ENCODE peak calls at places on chromosome 16, in four cellular contexts. G is fibroblast of lung, E is GM23338, D is endothelial cell of umbilical vein. R is an unnamed sample. For H4K20me1, the result is how much of the 10 kb centered on the place peaks cover.

GRCh38 chr16:72482695-72483094 is 310.7 kb upstream of the PMFBP1 start:
- DNase-seq in G (no peak), E (no peak), D (no peak), R (no peak)

GRCh38 chr16:28504707-28505404 is 1.8 kb downstream of the IL27 start:
- DNase-seq in D (no peak), G (no peak), E (no peak), R (no peak)

GRCh38 chr16:19331794-19332193 is 46.3 kb downstream of the CLEC19A start:
- DNase-seq in D (no peak), E (no peak), G (no peak), R (no peak)

GRCh38 chr16:56980792-56981724 is 8.3 kb upstream of the NLRC5 start:
- DNase-seq in G (no peak), D (no peak), E (no peak), R (no peak)

GRCh38 chr16:49489686-49490320 is 116.2 kb downstream of the C16orf78 start:
- DNase-seq in G (no peak), E (no peak), D (no peak), R (no peak)

GRCh38 chr16:86575754-86576557 is 2.4 kb upstream of the FOXL1 start:
- DNase-seq in D (peak), E (peak), G (peak), R (peak)

GRCh38 chr16:65463652-65464260 is 341.9 kb upstream of the CDH11 start:
- DNase-seq in G (no peak), D (no peak), E (no peak), R (no peak)

GRCh38 chr16:84156342-84156784 is 11.3 kb downstream of the DNAAF1 start:
- DNase-seq in G (peak), D (no peak), E (no peak), R (peak)

GRCh38 chr16:1313721-1314120 is 4.3 kb downstream of the UBE2I start:
- DNase-seq in E (no peak), D (no peak), G (no peak), R (no peak)

GRCh38 chr16:53504161-53504663 is 1.2 kb upstream of the AKTIP start:
- DNase-seq in G (peak), D (peak), E (peak), R (peak)

GRCh38 chr16:20382202-20382948 is 22.2 kb downstream of the PDILT start:
- DNase-seq in E (no peak), D (no peak), G (no peak), R (no peak)

GRCh38 chr16:11986521-11987057 is 10.1 kb downstream of the SNX29 start:
- DNase-seq in E (no peak), G (peak), D (no peak), R (peak)

GRCh38 chr16:48165961-48166578 is 10.3 kb upstream of the ABCC12 start:
- DNase-seq in G (no peak), D (no peak), E (no peak), R (no peak)

GRCh38 chr16:2319606-2320005 is 20.9 kb downstream of the ABCA3 start:
- DNase-seq in E (no peak), D (no peak), G (no peak), R (no peak)

GRCh38 chr16:7090628-7091115 is 242.0 kb upstream of the RBFOX1 start:
- DNase-seq in E (no peak), D (no peak), G (no peak), R (no peak)

GRCh38 chr16:56610017-56610608 is 1.7 kb downstream of the MT2A start:
- DNase-seq in G (peak), D (peak), E (no peak), R (peak)

GRCh38 chr16:51041546-51041945 is 109.5 kb downstream of the SALL1 start:
- DNase-seq in D (no peak), E (no peak), G (no peak), R (no peak)

GRCh38 chr16:81099958-81100357 is 3.8 kb upstream of the GCSH start:
- DNase-seq in G (no peak), E (no peak), D (no peak), R (no peak)

GRCh38 chr16:16127469-16128116 is 95.7 kb downstream of the ABCC6 start:
- DNase-seq in G (peak), D (peak), E (peak), R (peak)

GRCh38 chr16:52572656-52573055 is 25.7 kb upstream of the TOX3 start:
- DNase-seq in G (no peak), D (no peak), E (no peak), R (no peak)

GRCh38 chr16:81716478-81717210 is 62.4 kb upstream of the PLCG2 start:
- DNase-seq in D (no peak), G (no peak), E (no peak), R (no peak)

GRCh38 chr16:5979905-5980550 is 882.4 kb upstream of the EEF2KMT start:
- DNase-seq in G (no peak), E (peak), D (no peak), R (no peak)

GRCh38 chr16:4373909-4374742 is 2.5 kb downstream of the VASN start:
- DNase-seq in E (peak), G (peak), D (no peak), R (peak)

GRCh38 chr16:8660841-8661301 is 13.5 kb upstream of the ABAT start:
- DNase-seq in E (peak), G (peak), D (peak), R (peak)

GRCh38 chr16:81745704-81746558 is 33.2 kb upstream of the PLCG2 start:
- DNase-seq in E (peak), G (peak), D (peak), R (peak)

GRCh38 chr16:23398987-23399805 is 53.8 kb downstream of the COG7 start:
- DNase-seq in E (peak), G (peak), D (no peak), R (no peak)

GRCh38 chr16:87441886-87442580 is 49.9 kb downstream of the MAP1LC3B start:
- DNase-seq in E (no peak), G (peak), D (no peak), R (peak)

GRCh38 chr16:10107081-10107480 is 75.1 kb downstream of the GRIN2A start:
- DNase-seq in G (no peak), E (no peak), D (no peak), R (no peak)

GRCh38 chr16:77683845-77684526 is 38.3 kb upstream of the NUDT7 start:
- DNase-seq in G (no peak), E (no peak), D (no peak), R (no peak)

GRCh38 chr16:50396770-50397525 is 28.2 kb upstream of the BRD7 start:
- DNase-seq in G (peak), D (no peak), E (no peak), R (peak)

GRCh38 chr16:72934661-72935403 is 113.1 kb downstream of the ZFHX3 start:
- DNase-seq in G (peak), D (no peak), E (no peak), R (peak)

GRCh38 chr16:2015117-2015946 is 4.3 kb upstream of the NPW start:
- DNase-seq in E (no peak), G (no peak), D (no peak), R (no peak)

GRCh38 chr16:23836404-23837291 is 865 bp downstream of the PRKCB start:
- DNase-seq in D (no peak), E (peak), G (no peak), R (no peak)

DNA sequence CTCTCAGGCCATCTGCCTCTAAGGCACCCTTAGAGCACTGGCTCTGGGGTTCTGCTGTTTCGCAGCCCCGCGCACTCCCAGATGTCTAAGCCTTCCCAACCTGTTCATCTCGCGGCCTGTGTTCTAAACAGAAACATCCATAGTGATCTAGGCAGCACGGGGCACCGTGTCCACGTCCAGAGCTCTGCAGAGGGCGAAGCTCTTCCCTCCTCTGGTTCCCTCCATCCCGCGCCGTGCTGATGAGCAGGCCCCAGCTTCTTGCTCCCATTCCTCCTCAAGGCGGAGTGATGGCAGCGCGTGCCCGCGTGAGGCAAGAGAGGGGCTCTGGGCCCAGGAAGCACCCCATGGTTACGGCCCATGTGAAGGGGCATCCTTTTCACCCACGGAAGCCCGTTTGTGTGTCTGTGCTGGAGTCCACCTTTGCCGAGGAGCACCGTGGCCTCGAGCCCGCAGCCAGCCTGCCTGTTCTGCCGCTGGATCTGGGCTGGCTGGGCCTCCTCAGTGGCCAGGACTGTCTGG is 3.6 kb downstream of the SPIRE2 start:
- DNase-seq in E (no peak), G (no peak), D (no peak), R (no peak)
- H4K20me1 ChIP-seq in E (under half), G (under half), D (under half), R (under half)

GRCh38 chr16:17213025-17213424 is 257.7 kb downstream of the XYLT1 start:
- DNase-seq in G (no peak), D (no peak), E (no peak), R (no peak)

GRCh38 chr16:17211797-17212196 is 259.0 kb downstream of the XYLT1 start:
- DNase-seq in D (no peak), E (peak), G (no peak), R (no peak)

GRCh38 chr16:17213974-17214373 is 256.8 kb downstream of the XYLT1 start:
- DNase-seq in G (no peak), E (no peak), D (no peak), R (no peak)

GRCh38 chr16:17215306-17215705 is 255.5 kb downstream of the XYLT1 start:
- DNase-seq in D (no peak), E (no peak), G (no peak), R (no peak)
- H4K20me1 ChIP-seq in D (under half), E (under half), G (under half), R (half or more)

GRCh38 chr16:70745536-70746025 is 55.4 kb downstream of the VAC14 start:
- DNase-seq in E (no peak), G (no peak), D (no peak), R (no peak)
- H4K20me1 ChIP-seq in E (under half), G (under half), D (under half), R (under half)

GRCh38 chr16:67914758-67915622 is 16.7 kb downstream of the CTRL start:
- DNase-seq in D (no peak), G (no peak), E (peak), R (no peak)
- H4K20me1 ChIP-seq in D (under half), G (under half), E (under half), R (half or more)